ENCODE peak calls at places on chromosomes 13 and 19, in seven cellular contexts. One of them, this sample, is unnamed.
A peak's percentile ranks its signal among the peaks of the same experiment; 100 is the strongest.

GRCh38 chr13:113187263-113187669 is 21.2 kb downstream of the PCID2 start:
- DNase-seq in left lung: peak; percentile 82
- DNase-seq in GM23248: peak; percentile 100
- DNase-seq in stomach: peak; percentile 72
- DNase-seq in IMR-90: peak; percentile 100
- DNase-seq in H9: no peak
- DNase-seq in lower lobe of right lung: no peak
- DNase-seq in this sample: peak; percentile 50

GRCh38 chr13:52706074-52706473 is 33.5 kb downstream of the CNMD start:
- DNase-seq in H9: no peak
- DNase-seq in GM23248: no peak
- DNase-seq in stomach: no peak
- DNase-seq in IMR-90: no peak
- DNase-seq in lower lobe of right lung: no peak
- DNase-seq in left lung: no peak
- DNase-seq in this sample: no peak

GRCh38 chr19:43524922-43525835 is 1.8 kb downstream of the ETHE1 start:
- DNase-seq in GM23248: peak; percentile 70
- DNase-seq in lower lobe of right lung: peak; percentile 76
- DNase-seq in H9: peak; percentile 64
- DNase-seq in stomach: peak; percentile 65
- DNase-seq in IMR-90: peak; percentile 32
- DNase-seq in left lung: peak; percentile 72
- DNase-seq in this sample: peak; percentile 92

GRCh38 chr13:108786578-108787100 is 157.2 kb downstream of the MYO16 start:
- DNase-seq in IMR-90: no peak
- DNase-seq in H9: no peak
- DNase-seq in left lung: no peak
- DNase-seq in lower lobe of right lung: no peak
- DNase-seq in GM23248: no peak
- DNase-seq in stomach: no peak
- DNase-seq in this sample: no peak

GRCh38 chr19:39970424-39970673 is 616 bp upstream of the PSMC4 start:
- DNase-seq in IMR-90: no peak
- DNase-seq in stomach: no peak
- DNase-seq in H9: no peak
- DNase-seq in lower lobe of right lung: no peak
- DNase-seq in left lung: no peak
- DNase-seq in GM23248: no peak
- DNase-seq in this sample: no peak

GRCh38 chr13:112735791-112736190 is 46.0 kb downstream of the ATP11A start:
- DNase-seq in IMR-90: no peak
- DNase-seq in lower lobe of right lung: no peak
- DNase-seq in H9: peak; percentile 85
- DNase-seq in GM23248: no peak
- DNase-seq in left lung: no peak
- DNase-seq in stomach: no peak
- DNase-seq in this sample: no peak

GRCh38 chr19:13029893-13030292 is 34.6 kb downstream of the NFIX start:
- DNase-seq in GM23248: peak; percentile 84
- DNase-seq in lower lobe of right lung: no peak
- DNase-seq in left lung: no peak
- DNase-seq in H9: peak; percentile 63
- DNase-seq in IMR-90: no peak
- DNase-seq in stomach: peak; percentile 65
- DNase-seq in this sample: no peak

GRCh38 chr13:112893570-112894422 is 75.2 kb upstream of the MCF2L start:
- DNase-seq in GM23248: peak; percentile 33
- DNase-seq in H9: peak; percentile 88
- DNase-seq in IMR-90: peak; percentile 21
- DNase-seq in stomach: peak; percentile 69
- DNase-seq in lower lobe of right lung: peak; percentile 58
- DNase-seq in left lung: peak; percentile 37
- DNase-seq in this sample: peak; percentile 61

GRCh38 chr13:23087884-23088283 is 92.9 kb upstream of the SGCG start:
- DNase-seq in lower lobe of right lung: no peak
- DNase-seq in H9: peak; percentile 53
- DNase-seq in stomach: no peak
- DNase-seq in IMR-90: peak; percentile 20
- DNase-seq in GM23248: peak; percentile 39
- DNase-seq in left lung: no peak
- DNase-seq in this sample: peak; percentile 31

GRCh38 chr13:22232186-22232585 is 561.3 kb downstream of the FGF9 start:
- DNase-seq in GM23248: no peak
- DNase-seq in IMR-90: no peak
- DNase-seq in left lung: no peak
- DNase-seq in lower lobe of right lung: no peak
- DNase-seq in H9: no peak
- DNase-seq in stomach: no peak
- DNase-seq in this sample: no peak

GRCh38 chr13:49586717-49587116 is 1.4 kb upstream of the RCBTB1 start:
- DNase-seq in left lung: no peak
- DNase-seq in lower lobe of right lung: no peak
- DNase-seq in H9: no peak
- DNase-seq in GM23248: no peak
- DNase-seq in IMR-90: no peak
- DNase-seq in stomach: no peak
- DNase-seq in this sample: no peak

GRCh38 chr19:35963514-35963913 is 27.3 kb downstream of the LRFN3 start:
- DNase-seq in GM23248: peak; percentile 74
- DNase-seq in lower lobe of right lung: no peak
- DNase-seq in stomach: no peak
- DNase-seq in H9: peak; percentile 76
- DNase-seq in IMR-90: peak; percentile 56
- DNase-seq in left lung: no peak
- DNase-seq in this sample: no peak

GRCh38 chr13:112236539-112237197 is 139.5 kb upstream of the SPACA7 start:
- DNase-seq in lower lobe of right lung: no peak
- DNase-seq in stomach: no peak
- DNase-seq in IMR-90: no peak
- DNase-seq in left lung: no peak
- DNase-seq in GM23248: no peak
- DNase-seq in H9: no peak
- DNase-seq in this sample: no peak

GRCh38 chr19:45403272-45403671 is 1.6 kb downstream of the PPP1R13L start:
- DNase-seq in IMR-90: no peak
- DNase-seq in H9: no peak
- DNase-seq in lower lobe of right lung: no peak
- DNase-seq in GM23248: no peak
- DNase-seq in stomach: no peak
- DNase-seq in left lung: no peak
- DNase-seq in this sample: no peak
- H3K27ac ChIP-seq in IMR-90: no peak overlapping the region
- H3K27ac ChIP-seq in H9: no peak overlapping the region
- H3K27ac ChIP-seq in lower lobe of right lung: peak overlapping the region; percentile 93
- H3K27ac ChIP-seq in GM23248: no peak overlapping the region
- H3K27ac ChIP-seq in stomach: no peak overlapping the region
- H3K27ac ChIP-seq in left lung: peak overlapping the region; percentile 33
- H3K27ac ChIP-seq in this sample: no peak overlapping the region

DNA sequence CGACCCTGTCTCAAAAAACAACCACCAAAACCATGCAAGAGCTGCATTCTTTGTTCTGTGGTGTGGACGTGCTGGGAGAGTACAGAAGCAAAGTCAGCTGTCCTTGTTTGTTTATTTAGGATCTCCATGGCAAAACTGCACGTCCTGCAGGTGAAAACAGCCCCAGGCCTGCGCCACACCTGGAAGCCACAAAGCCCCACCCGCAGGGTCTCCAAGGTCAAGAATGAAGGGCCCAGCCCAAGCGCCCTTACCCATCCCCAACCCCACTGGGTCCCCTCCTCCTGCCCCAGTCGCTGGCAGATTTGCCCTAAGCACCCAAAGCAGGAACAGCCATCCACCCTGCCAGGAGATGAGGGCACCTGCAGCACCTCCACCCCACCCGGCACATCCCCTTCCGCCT is 10.5 kb downstream of the MBD3 start:
- DNase-seq in IMR-90: no peak
- DNase-seq in left lung: no peak
- DNase-seq in H9: no peak
- DNase-seq in GM23248: no peak
- DNase-seq in stomach: no peak
- DNase-seq in lower lobe of right lung: no peak
- DNase-seq in this sample: no peak
- H3K27ac ChIP-seq in IMR-90: no peak overlapping the region
- H3K27ac ChIP-seq in left lung: no peak overlapping the region
- H3K27ac ChIP-seq in H9: no peak overlapping the region
- H3K27ac ChIP-seq in GM23248: no peak overlapping the region
- H3K27ac ChIP-seq in stomach: no peak overlapping the region
- H3K27ac ChIP-seq in lower lobe of right lung: no peak overlapping the region
- H3K27ac ChIP-seq in this sample: no peak overlapping the region

GRCh38 chr19:6997679-6998445 is 23.4 kb downstream of the MBD3L2B start:
- DNase-seq in lower lobe of right lung: no peak
- DNase-seq in H9: no peak
- DNase-seq in stomach: no peak
- DNase-seq in left lung: no peak
- DNase-seq in IMR-90: no peak
- DNase-seq in GM23248: peak; percentile 57
- DNase-seq in this sample: no peak
- H3K27ac ChIP-seq in lower lobe of right lung: no peak overlapping the region
- H3K27ac ChIP-seq in H9: no peak overlapping the region
- H3K27ac ChIP-seq in stomach: no peak overlapping the region
- H3K27ac ChIP-seq in left lung: no peak overlapping the region
- H3K27ac ChIP-seq in IMR-90: no peak overlapping the region
- H3K27ac ChIP-seq in GM23248: no peak overlapping the region
- H3K27ac ChIP-seq in this sample: no peak overlapping the region

DNA sequence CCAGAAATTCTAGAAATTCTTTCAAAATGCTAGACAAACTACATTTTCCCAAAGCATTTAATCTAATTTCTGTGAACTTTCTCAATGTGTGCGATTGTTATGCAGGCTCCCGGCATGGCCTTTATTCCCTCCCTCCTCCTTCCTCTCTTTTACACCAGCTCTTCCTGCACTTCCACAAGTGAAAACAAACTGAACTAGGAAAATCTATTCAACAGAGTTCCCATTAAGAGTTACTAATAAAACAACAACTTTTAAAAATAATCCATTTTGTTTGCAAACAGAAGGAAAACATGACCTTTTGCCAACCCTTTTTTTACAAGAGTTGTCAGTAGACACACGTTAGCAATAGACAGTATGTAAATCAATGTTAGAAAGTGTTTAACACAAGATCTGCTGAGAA is 98.2 kb downstream of the FOXO1 start:
- DNase-seq in stomach: no peak
- DNase-seq in IMR-90: no peak
- DNase-seq in H9: no peak
- DNase-seq in lower lobe of right lung: no peak
- DNase-seq in left lung: no peak
- DNase-seq in GM23248: no peak
- DNase-seq in this sample: no peak
- H3K27ac ChIP-seq in stomach: no peak overlapping the region
- H3K27ac ChIP-seq in IMR-90: no peak overlapping the region
- H3K27ac ChIP-seq in H9: no peak overlapping the region
- H3K27ac ChIP-seq in lower lobe of right lung: no peak overlapping the region
- H3K27ac ChIP-seq in left lung: no peak overlapping the region
- H3K27ac ChIP-seq in GM23248: no peak overlapping the region
- H3K27ac ChIP-seq in this sample: no peak overlapping the region

GRCh38 chr13:37708101-37708500 is 109.5 kb upstream of the POSTN start:
- DNase-seq in H9: no peak
- DNase-seq in stomach: no peak
- DNase-seq in GM23248: no peak
- DNase-seq in IMR-90: no peak
- DNase-seq in left lung: no peak
- DNase-seq in lower lobe of right lung: no peak
- DNase-seq in this sample: no peak
- H3K27ac ChIP-seq in H9: no peak overlapping the region
- H3K27ac ChIP-seq in stomach: no peak overlapping the region
- H3K27ac ChIP-seq in GM23248: no peak overlapping the region
- H3K27ac ChIP-seq in IMR-90: no peak overlapping the region
- H3K27ac ChIP-seq in left lung: no peak overlapping the region
- H3K27ac ChIP-seq in lower lobe of right lung: no peak overlapping the region
- H3K27ac ChIP-seq in this sample: no peak overlapping the region

DNA sequence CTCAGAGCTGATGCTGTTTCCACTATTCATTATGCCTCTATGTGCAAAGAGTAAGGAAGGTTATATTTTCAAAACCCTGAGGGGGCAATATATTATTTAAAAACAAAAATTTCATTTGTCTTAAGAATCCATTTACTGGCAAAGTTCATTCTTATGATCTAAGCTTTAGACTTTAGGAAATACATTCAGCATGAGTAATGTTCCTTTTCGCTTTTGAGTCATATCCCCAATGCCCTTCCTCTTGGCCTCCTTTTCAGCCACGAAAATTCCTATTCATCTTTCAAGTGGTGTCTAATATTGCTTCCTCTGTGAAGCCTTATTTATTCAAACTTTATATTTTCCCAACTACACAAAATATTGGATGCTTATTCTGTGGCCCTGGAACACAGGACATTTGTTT is 1317.0 kb downstream of the PCDH9 start:
- DNase-seq in left lung: no peak
- DNase-seq in stomach: no peak
- DNase-seq in lower lobe of right lung: no peak
- DNase-seq in H9: no peak
- DNase-seq in IMR-90: peak; percentile 86
- DNase-seq in GM23248: peak; percentile 64
- DNase-seq in this sample: no peak
- H3K27ac ChIP-seq in left lung: no peak overlapping the region
- H3K27ac ChIP-seq in stomach: no peak overlapping the region
- H3K27ac ChIP-seq in lower lobe of right lung: no peak overlapping the region
- H3K27ac ChIP-seq in H9: no peak overlapping the region
- H3K27ac ChIP-seq in IMR-90: no peak overlapping the region
- H3K27ac ChIP-seq in GM23248: no peak overlapping the region
- H3K27ac ChIP-seq in this sample: no peak overlapping the region

DNA sequence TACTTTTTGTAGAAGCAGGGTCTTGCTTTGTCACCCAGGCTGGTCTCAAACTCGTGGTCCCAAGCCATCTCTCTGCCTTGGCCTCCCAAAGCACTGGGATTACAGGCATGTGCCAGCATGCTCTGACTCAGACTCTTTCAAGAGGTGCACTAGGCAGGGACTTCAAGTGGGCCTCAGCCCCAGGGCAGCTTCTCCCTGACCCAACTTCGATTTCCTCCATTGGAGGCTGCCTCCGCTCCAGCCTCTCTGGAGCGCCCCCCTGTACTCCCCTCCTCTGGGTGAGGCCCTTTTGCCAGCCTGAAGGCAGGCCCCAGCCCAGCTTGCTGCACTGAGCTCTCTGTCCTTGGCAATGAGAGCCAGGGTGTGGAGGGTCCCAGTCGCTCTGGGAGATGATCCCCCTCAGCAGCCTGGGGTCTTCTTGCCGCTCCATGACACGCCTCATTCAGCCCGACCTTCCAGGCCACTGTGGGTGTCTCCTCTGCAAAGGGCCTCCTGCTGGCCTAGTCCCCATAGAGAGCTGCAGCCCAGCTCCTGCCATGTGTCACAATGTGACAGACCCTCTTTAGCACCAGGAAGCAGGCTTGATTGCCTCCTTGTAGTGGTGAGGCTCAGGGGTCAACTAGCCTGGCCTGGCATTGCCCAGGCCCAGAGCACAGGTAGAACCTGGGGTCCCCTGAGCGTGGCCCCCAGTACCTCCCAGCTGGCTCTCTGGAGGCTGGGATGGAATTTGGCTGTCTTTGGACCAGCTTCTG is 16.4 kb downstream of the CARM1 start:
- DNase-seq in GM23248: peak; percentile 48
- DNase-seq in left lung: no peak
- DNase-seq in IMR-90: no peak
- DNase-seq in stomach: no peak
- DNase-seq in lower lobe of right lung: no peak
- DNase-seq in H9: peak; percentile 31
- DNase-seq in this sample: no peak
- H3K27ac ChIP-seq in GM23248: no peak overlapping the region
- H3K27ac ChIP-seq in left lung: no peak overlapping the region
- H3K27ac ChIP-seq in IMR-90: no peak overlapping the region
- H3K27ac ChIP-seq in stomach: no peak overlapping the region
- H3K27ac ChIP-seq in lower lobe of right lung: no peak overlapping the region
- H3K27ac ChIP-seq in H9: no peak overlapping the region
- H3K27ac ChIP-seq in this sample: no peak overlapping the region